ENCODE peak calls at places on chromosome X, in eight cellular contexts. H, L, O, A, X, Y, V and Z are unnamed samples.

GRCh38 chrX:24125028-24125612 is 24.4 kb upstream of the ZFX start:
- DNase-seq in H (no peak), L (no peak), O (no peak), A (no peak), X (no peak), Y (no peak), V (no peak), Z (no peak)

GRCh38 chrX:150880808-150881165 is 17.7 kb downstream of the CD99L2 start:
- DNase-seq in H (no peak), L (no peak), O (no peak), A (no peak), X (no peak), Y (no peak), V (no peak), Z (no peak)

GRCh38 chrX:150961631-150962030 is 21.5 kb upstream of the HMGB3 start:
- DNase-seq in H (no peak), L (no peak), O (no peak), A (no peak), X (no peak), Y (no peak), V (no peak), Z (no peak)

GRCh38 chrX:37349131-37350033 is at the start of gene PRRG1:
- DNase-seq in H (peak; percentile 90), L (peak; percentile 79), O (peak; percentile 78), A (peak; percentile 83), X (peak; percentile 57), Y (no peak), V (peak; percentile 92), Z (peak; percentile 87)

GRCh38 chrX:55057691-55058249 is 17.1 kb upstream of the PAGE2B start:
- DNase-seq in H (peak; percentile 49), L (peak; percentile 6), O (peak; percentile 26), A (peak; percentile 12), X (peak; percentile 3), Y (peak; percentile 9), V (no peak), Z (no peak)

GRCh38 chrX:46251755-46252154 is 293.5 kb downstream of the ZNF674 start:
- DNase-seq in H (peak; percentile 21), L (peak; percentile 62), O (no peak), A (peak; percentile 63), X (no peak), Y (peak; percentile 12), V (no peak), Z (no peak)

GRCh38 chrX:45716747-45717146 is 516.1 kb upstream of the DIPK2B start:
- DNase-seq in H (no peak), L (peak; percentile 45), O (peak; percentile 27), A (no peak), X (no peak), Y (no peak), V (no peak), Z (no peak)

GRCh38 chrX:109920325-109920724 is 82.6 kb upstream of the TMEM164 start:
- DNase-seq in H (no peak), L (no peak), O (no peak), A (no peak), X (no peak), Y (no peak), V (no peak), Z (no peak)

GRCh38 chrX:13711141-13711540 is 22.2 kb downstream of the RAB9A start:
- DNase-seq in H (no peak), L (no peak), O (no peak), A (no peak), X (no peak), Y (no peak), V (no peak), Z (no peak)

GRCh38 chrX:74924449-74925209 is 623 bp downstream of the NEXMIF start:
- DNase-seq in H (peak; percentile 3), L (peak; percentile 1), O (peak; percentile 33), A (peak; percentile 7), X (no peak), Y (no peak), V (peak; percentile 81), Z (peak; percentile 83)

GRCh38 chrX:24002167-24002566 is 24.8 kb downstream of the KLHL15 start:
- DNase-seq in H (no peak), L (no peak), O (no peak), A (no peak), X (no peak), Y (no peak), V (no peak), Z (peak; percentile 75)

GRCh38 chrX:153521034-153521433 is 3.6 kb downstream of the ATP2B3 start:
- DNase-seq in H (peak; percentile 52), L (no peak), O (no peak), A (peak; percentile 56), X (no peak), Y (no peak), V (no peak), Z (peak; percentile 94)

GRCh38 chrX:3362956-3363355 is 16.5 kb upstream of the MXRA5 start:
- DNase-seq in H (no peak), L (no peak), O (no peak), A (no peak), X (no peak), Y (no peak), V (no peak), Z (no peak)

GRCh38 chrX:128929281-128930057 is 593.8 kb downstream of the SMARCA1 start:
- DNase-seq in H (no peak), L (no peak), O (peak; percentile 37), A (no peak), X (no peak), Y (no peak), V (no peak), Z (no peak)

GRCh38 chrX:107706309-107706708 is 69.3 kb downstream of the TSC22D3 start:
- DNase-seq in H (no peak), L (no peak), O (no peak), A (no peak), X (no peak), Y (no peak), V (no peak), Z (no peak)

GRCh38 chrX:41265615-41266014 is 68.3 kb upstream of the DDX3X start:
- DNase-seq in H (peak; percentile 31), L (peak; percentile 80), O (no peak), A (peak; percentile 73), X (peak; percentile 51), Y (no peak), V (no peak), Z (peak; percentile 81)

GRCh38 chrX:46662594-46662993 is 89.0 kb downstream of the CHST7 start:
- DNase-seq in H (no peak), L (no peak), O (no peak), A (peak; percentile 20), X (no peak), Y (no peak), V (no peak), Z (no peak)

GRCh38 chrX:71619193-71619592 is 882 bp upstream of the CXCR3 start:
- DNase-seq in H (no peak), L (no peak), O (no peak), A (peak; percentile 42), X (no peak), Y (no peak), V (no peak), Z (no peak)

GRCh38 chrX:18931972-18932371 is 51.9 kb downstream of the PHKA2 start:
- DNase-seq in H (peak; percentile 41), L (peak; percentile 14), O (peak; percentile 20), A (peak; percentile 7), X (no peak), Y (no peak), V (no peak), Z (no peak)
- TF ChIP-seq CTCF in H (peak; percentile 40), L (peak; percentile 47), O (no peak), A (peak; percentile 33), X (peak; percentile 43), Y (peak; percentile 39), V (peak; percentile 33), Z (peak; percentile 51)

GRCh38 chrX:19354625-19355024 is 10.9 kb downstream of the PDHA1 start:
- DNase-seq in H (no peak), L (no peak), O (no peak), A (no peak), X (no peak), Y (no peak), V (no peak), Z (no peak)
- TF ChIP-seq CTCF in H (no peak), L (no peak), O (no peak), A (no peak), X (no peak), Y (no peak), V (no peak), Z (no peak)

DNA sequence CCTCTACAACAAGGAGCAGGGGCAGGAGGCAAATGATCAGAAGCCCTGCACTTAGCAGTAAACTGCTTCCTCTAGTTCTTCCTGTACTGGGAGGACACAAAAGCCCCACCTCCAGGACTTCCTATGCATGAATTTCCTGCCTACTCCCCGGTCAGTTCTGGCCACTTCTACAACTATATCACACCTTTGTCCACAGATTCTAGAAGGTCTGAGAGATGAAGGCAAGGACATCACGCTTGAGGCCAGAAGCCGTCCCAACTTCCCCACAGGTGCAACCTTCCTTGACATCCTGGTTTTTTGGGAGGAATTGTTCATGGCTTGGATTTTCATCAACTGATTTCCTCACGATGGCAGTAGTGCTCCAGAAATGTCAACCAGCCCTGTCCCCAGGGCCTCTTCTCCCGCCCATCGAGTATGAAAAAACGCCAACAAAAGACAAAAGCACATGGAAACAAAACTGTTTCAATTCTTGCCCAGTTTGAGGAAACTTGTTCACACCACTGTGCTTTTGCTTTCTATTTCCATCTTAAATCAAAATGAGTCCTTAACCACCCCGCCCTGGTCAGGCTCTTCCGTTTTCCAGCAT is 206.5 kb upstream of the STK26 start:
- DNase-seq in H (no peak), L (peak; percentile 67), O (peak; percentile 93), A (peak; percentile 58), X (peak; percentile 66), Y (no peak), V (peak; percentile 55), Z (no peak)
- TF ChIP-seq CTCF in H (no peak), L (peak; percentile 35), O (peak; percentile 29), A (no peak), X (peak; percentile 28), Y (no peak), V (no peak), Z (peak; percentile 51)

GRCh38 chrX:66408507-66408906 is 230.4 kb downstream of the EDA2R start:
- DNase-seq in H (no peak), L (no peak), O (no peak), A (no peak), X (no peak), Y (no peak), V (no peak), Z (no peak)
- TF ChIP-seq CTCF in H (no peak), L (no peak), O (peak; percentile 31), A (no peak), X (no peak), Y (no peak), V (no peak), Z (no peak)